ENCODE peak calls at places on chromosomes 6 and 20, in five cellular contexts. S is EL, O is NCI-H2171 treated with DMSO at 0.1 percent for 48 hours, A is GM23248, C is T-helper 2 cell. E is an unnamed sample.

GRCh38 chr6:79423216-79423615 is 114.0 kb downstream of the LCA5 start:
- DNase-seq in A (no peak), O (no peak), C (no peak), S (no peak), E (no peak)

GRCh38 chr6:29887819-29888581 is 54.3 kb upstream of the HLA-A start:
- DNase-seq in C (peak), S (peak), O (no peak), A (peak), E (peak)

GRCh38 chr6:119129148-119129967 is 50.9 kb upstream of the FAM184A start:
- DNase-seq in S (peak), A (peak), O (peak), C (peak), E (peak)

GRCh38 chr6:111522393-111523020 is 39.5 kb upstream of the REV3L start:
- DNase-seq in O (no peak), C (peak), S (no peak), A (no peak), E (no peak)

GRCh38 chr6:31529329-31530150 is 778 bp downstream of the MCCD1 start:
- DNase-seq in S (no peak), A (no peak), O (no peak), C (no peak), E (no peak)

GRCh38 chr20:16036331-16036730 is 536.9 kb downstream of the KIF16B start:
- DNase-seq in S (no peak), C (no peak), O (no peak), A (no peak), E (no peak)

GRCh38 chr6:5501837-5502236 is 240.5 kb downstream of the FARS2 start:
- DNase-seq in C (no peak), O (no peak), S (no peak), A (no peak), E (peak)

GRCh38 chr6:38348366-38348765 is 291.4 kb downstream of the BTBD9 start:
- DNase-seq in S (no peak), C (no peak), A (no peak), O (no peak), E (no peak)

GRCh38 chr6:56644366-56644765 is 1.7 kb upstream of the DST start:
- DNase-seq in A (no peak), C (no peak), S (no peak), O (no peak), E (no peak)